ENCODE peak calls at places on chromosomes 11 and 22, in seven cellular contexts. C is fibroblast of villous mesenchyme, R is AG04450, J is psoas muscle, E is AG10803, O is MM.1S, X is colonic mucosa. V is an unnamed sample.

GRCh38 chr11:911031-911889 is 650 bp upstream of the CHID1 start:
- DNase-seq in C (peak; percentile 58), R (no peak), J (peak; percentile 64), E (peak; percentile 53), O (peak; percentile 19), X (peak; percentile 39), V (no peak)

GRCh38 chr22:47610766-47611165 is 848.3 kb downstream of the TBC1D22A start:
- DNase-seq in C (no peak), R (no peak), J (no peak), E (no peak), O (no peak), X (no peak), V (no peak)

GRCh38 chr11:23078289-23078971 is 218.2 kb upstream of the CCDC179 start:
- DNase-seq in C (peak; percentile 26), R (peak; percentile 18), J (no peak), E (peak; percentile 15), O (no peak), X (no peak), V (peak; percentile 37)

GRCh38 chr22:17130199-17130598 is 9.0 kb upstream of the TMEM121B start:
- DNase-seq in C (no peak), R (no peak), J (no peak), E (peak; percentile 33), O (no peak), X (no peak), V (peak; percentile 14)

GRCh38 chr22:39240841-39241631 is 3.7 kb downstream of the PDGFB start:
- DNase-seq in C (peak; percentile 37), R (no peak), J (peak; percentile 70), E (peak; percentile 15), O (peak; percentile 75), X (peak; percentile 81), V (no peak)

GRCh38 chr22:47884775-47885174 is 1122.3 kb downstream of the TBC1D22A start:
- DNase-seq in C (no peak), R (no peak), J (no peak), E (no peak), O (no peak), X (no peak), V (no peak)

GRCh38 chr11:15826826-15827225 is 529.5 kb downstream of the SOX6 start:
- DNase-seq in C (peak; percentile 51), R (no peak), J (peak; percentile 33), E (no peak), O (peak; percentile 31), X (peak; percentile 59), V (no peak)

GRCh38 chr11:33617672-33618362 is 82.8 kb downstream of the C11orf91 start:
- DNase-seq in C (no peak), R (no peak), J (no peak), E (no peak), O (no peak), X (no peak), V (no peak)

GRCh38 chr22:35697142-35697541 is 20.5 kb upstream of the APOL5 start:
- DNase-seq in C (no peak), R (no peak), J (no peak), E (no peak), O (no peak), X (no peak), V (no peak)

GRCh38 chr22:28873183-28873964 is 10.0 kb upstream of the ZNRF3 start:
- DNase-seq in C (no peak), R (no peak), J (no peak), E (no peak), O (no peak), X (no peak), V (no peak)

GRCh38 chr11:83713701-83714100 is 427.5 kb upstream of the CCDC90B start:
- DNase-seq in C (peak; percentile 76), R (no peak), J (peak; percentile 52), E (peak; percentile 48), O (no peak), X (no peak), V (no peak)

GRCh38 chr22:26883393-26883792 is 226.0 kb downstream of the MIAT start:
- DNase-seq in C (no peak), R (no peak), J (no peak), E (no peak), O (no peak), X (no peak), V (no peak)

GRCh38 chr22:38829485-38829884 is 14.3 kb downstream of the NPTXR start:
- DNase-seq in C (no peak), R (no peak), J (no peak), E (no peak), O (no peak), X (no peak), V (no peak)

GRCh38 chr11:17770048-17770652 is 35.6 kb downstream of the KCNC1 start:
- DNase-seq in C (no peak), R (no peak), J (no peak), E (no peak), O (no peak), X (peak; percentile 93), V (no peak)

GRCh38 chr22:45975266-45976161 is 1.4 kb downstream of the WNT7B start:
- DNase-seq in C (no peak), R (no peak), J (no peak), E (no peak), O (no peak), X (no peak), V (no peak)

GRCh38 chr11:70954471-70954870 is 297.9 kb downstream of the SHANK2 start:
- DNase-seq in C (no peak), R (no peak), J (no peak), E (no peak), O (no peak), X (no peak), V (no peak)

GRCh38 chr22:25205847-25206246 is 6.2 kb downstream of the CRYBB3 start:
- DNase-seq in C (no peak), R (no peak), J (no peak), E (no peak), O (no peak), X (no peak), V (no peak)

GRCh38 chr11:44624761-44625221 is 59.3 kb downstream of the CD82 start:
- DNase-seq in C (no peak), R (no peak), J (no peak), E (no peak), O (no peak), X (peak; percentile 12), V (no peak)

GRCh38 chr11:120001161-120002135 is 136.5 kb downstream of the TRIM29 start:
- DNase-seq in C (no peak), R (no peak), J (no peak), E (no peak), O (no peak), X (no peak), V (no peak)

GRCh38 chr11:118064956-118065355 is 11.9 kb upstream of the TMPRSS4 start:
- DNase-seq in C (no peak), R (no peak), J (no peak), E (no peak), O (no peak), X (no peak), V (no peak)

GRCh38 chr22:46815559-46815895 is 53.1 kb downstream of the TBC1D22A start:
- DNase-seq in C (no peak), R (no peak), J (no peak), E (no peak), O (no peak), X (no peak), V (no peak)

GRCh38 chr22:19848298-19849224 is 6.1 kb downstream of the GNB1L start:
- DNase-seq in C (no peak), R (no peak), J (peak; percentile 62), E (peak; percentile 29), O (peak; percentile 82), X (peak; percentile 24), V (no peak)

GRCh38 chr11:57095417-57095816 is 86.3 kb upstream of the LRRC55 start:
- DNase-seq in C (no peak), R (no peak), J (no peak), E (no peak), O (peak; percentile 29), X (no peak), V (no peak)

GRCh38 chr22:46738961-46739870 is 1.2 kb upstream of the CERK start:
- DNase-seq in C (peak; percentile 54), R (no peak), J (peak; percentile 55), E (peak; percentile 50), O (peak; percentile 92), X (peak; percentile 89), V (no peak)

GRCh38 chr11:46381046-46381835 is at the start of gene MDK:
- DNase-seq in C (no peak), R (no peak), J (no peak), E (no peak), O (no peak), X (peak; percentile 52), V (no peak)

GRCh38 chr22:19620742-19621371 is 93.4 kb upstream of the SEPTIN5 start:
- DNase-seq in C (no peak), R (no peak), J (no peak), E (no peak), O (no peak), X (no peak), V (no peak)

GRCh38 chr22:21762712-21763581 is 27.4 kb upstream of the YPEL1 start:
- DNase-seq in C (no peak), R (no peak), J (no peak), E (no peak), O (no peak), X (no peak), V (no peak)

GRCh38 chr11:41522899-41523672 is 63.6 kb upstream of the LRRC4C start:
- DNase-seq in C (no peak), R (no peak), J (no peak), E (peak; percentile 9), O (no peak), X (no peak), V (no peak)
- TF ChIP-seq CTCF in C (no peak), R (no peak), J (no peak), E (no peak), O (no peak), X (no peak), V (no peak)

GRCh38 chr11:102111011-102111786 is 952 bp downstream of the YAP1 start:
- DNase-seq in C (peak; percentile 89), R (no peak), J (peak; percentile 85), E (peak; percentile 80), O (peak; percentile 34), X (peak; percentile 75), V (no peak)
- H3K4me3 ChIP-seq in C (peak overlapping the region; percentile 95), R (peak overlapping the region; percentile 90), J (peak overlapping the region; percentile 91), E (peak overlapping the region; percentile 91), O (peak overlapping the region; percentile 76), X (peak overlapping the region; percentile 78), V (peak overlapping the region; percentile 87)

GRCh38 chr11:131217313-131218297 is 152.8 kb upstream of the NTM start:
- DNase-seq in C (no peak), R (peak; percentile 3), J (no peak), E (peak; percentile 9), O (no peak), X (no peak), V (no peak)
- TF ChIP-seq CTCF in C (peak; percentile 23), R (peak; percentile 57), J (no peak), E (peak; percentile 43), O (no peak), X (no peak), V (peak; percentile 11)

GRCh38 chr11:96340555-96340885 is 2.5 kb downstream of the MAML2 start:
- DNase-seq in C (no peak), R (no peak), J (no peak), E (peak; percentile 57), O (no peak), X (no peak), V (no peak)
- H3K4me3 ChIP-seq in C (peak overlapping the region; percentile 67), R (peak overlapping the region; percentile 81), J (peak overlapping the region; percentile 82), E (peak overlapping the region; percentile 63), O (peak overlapping the region; percentile 86), X (peak overlapping the region; percentile 69), V (peak overlapping the region; percentile 66)

DNA sequence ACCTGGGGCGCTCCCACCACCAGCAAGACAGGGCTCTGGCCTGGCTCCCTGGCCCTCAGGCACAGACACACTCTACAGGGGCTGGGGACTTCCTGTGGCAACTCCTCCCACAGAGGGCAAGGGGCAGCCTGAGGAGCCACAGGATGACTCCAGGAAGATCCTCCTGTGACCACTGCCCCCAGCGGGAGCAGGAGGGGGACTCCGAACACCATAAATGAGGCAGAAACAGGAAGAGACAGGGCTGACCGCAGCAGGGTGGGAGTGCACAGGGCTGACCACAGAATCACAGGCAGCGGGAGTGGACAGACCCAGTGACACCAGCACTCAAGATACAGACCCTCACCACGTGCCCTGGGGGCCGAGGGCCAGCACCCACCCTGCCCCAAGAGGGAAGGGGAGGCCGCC is 10.8 kb downstream of the ARAP1 start:
- DNase-seq in C (peak; percentile 52), R (no peak), J (peak; percentile 42), E (no peak), O (no peak), X (no peak), V (no peak)
- TF ChIP-seq CTCF in C (no peak), R (no peak), J (no peak), E (no peak), O (no peak), X (no peak), V (no peak)